ENCODE peak calls at places on chromosomes 13 and 19, in eight cellular contexts. I is GF-D8, S is skeletal muscle cell, Z is astrocyte of the spinal cord, E is HCT116, W is T-helper 9 cell, B is lower leg skin, R is body of pancreas. N is an unnamed sample.

GRCh38 chr13:85332595-85332994 is 466.6 kb downstream of the SLITRK6 start:
- DNase-seq in R (no peak), S (no peak), W (no peak), E (no peak), Z (no peak), B (no peak), I (no peak), N (no peak)

GRCh38 chr19:54674021-54674617 is 11.3 kb downstream of the LILRB4 start:
- DNase-seq in Z (no peak), R (no peak), S (no peak), W (no peak), B (no peak), I (no peak), E (peak), N (no peak)

GRCh38 chr13:80577285-80577684 is 236.4 kb upstream of the SPRY2 start:
- DNase-seq in B (no peak), E (no peak), S (no peak), Z (no peak), I (no peak), W (no peak), R (no peak), N (no peak)

GRCh38 chr19:16203256-16204004 is 5.7 kb downstream of the AP1M1 start:
- DNase-seq in Z (no peak), R (no peak), W (no peak), S (no peak), B (no peak), I (no peak), E (no peak), N (no peak)

GRCh38 chr13:73778242-73778864 is 355.9 kb downstream of the KLF12 start:
- DNase-seq in I (no peak), W (no peak), B (no peak), Z (no peak), R (no peak), S (no peak), E (no peak), N (no peak)

GRCh38 chr13:44932850-44933251 is 56.4 kb downstream of the NUFIP1 start:
- DNase-seq in Z (peak), B (no peak), W (no peak), S (no peak), R (no peak), I (no peak), E (no peak), N (no peak)

GRCh38 chr19:34573226-34573864 is 91.8 kb downstream of the WTIP start:
- DNase-seq in R (peak), E (no peak), I (no peak), Z (no peak), W (no peak), S (no peak), B (peak), N (no peak)

GRCh38 chr19:5993516-5994406 is 15.8 kb upstream of the RANBP3 start:
- DNase-seq in E (no peak), B (no peak), Z (no peak), I (no peak), W (no peak), S (no peak), R (no peak), N (no peak)

GRCh38 chr19:6138066-6138465 is 2.6 kb downstream of the ACSBG2 start:
- DNase-seq in S (no peak), R (no peak), I (no peak), E (no peak), Z (no peak), B (no peak), W (no peak), N (no peak)

GRCh38 chr13:46213242-46213641 is 1.5 kb downstream of the LRRC63 start:
- DNase-seq in W (no peak), E (no peak), S (no peak), B (no peak), R (no peak), Z (no peak), I (no peak), N (no peak)

GRCh38 chr19:49860716-49861100 is 6.7 kb downstream of the PNKP start:
- DNase-seq in R (no peak), E (no peak), W (no peak), I (no peak), S (no peak), B (no peak), Z (no peak), N (no peak)

GRCh38 chr19:58304748-58305064 is 471 bp upstream of the ERVK3-1 start:
- DNase-seq in B (no peak), I (no peak), W (no peak), Z (no peak), S (no peak), R (no peak), E (no peak), N (no peak)

GRCh38 chr13:49113526-49114286 is 106.4 kb upstream of the MLNR start:
- DNase-seq in Z (peak), I (no peak), R (no peak), E (no peak), S (peak), W (no peak), B (no peak), N (no peak)

GRCh38 chr19:11693505-11694499 is 44.9 kb downstream of the ZNF823 start:
- DNase-seq in B (no peak), E (peak), S (peak), Z (peak), I (peak), R (peak), W (no peak), N (no peak)

GRCh38 chr19:32471095-32471494 is 65.5 kb downstream of the DPY19L3 start:
- DNase-seq in W (no peak), I (no peak), E (no peak), B (no peak), Z (no peak), R (no peak), S (no peak), N (no peak)

GRCh38 chr13:39773833-39774232 is 118.4 kb downstream of the COG6 start:
- DNase-seq in R (no peak), E (no peak), I (no peak), S (peak), Z (peak), B (no peak), W (no peak), N (no peak)

GRCh38 chr13:97434417-97435296 is 688 bp downstream of the RAP2A start:
- DNase-seq in I (no peak), Z (peak), W (peak), R (peak), B (peak), E (no peak), S (no peak), N (peak)

GRCh38 chr13:101773062-101773461 is 320.6 kb downstream of the ITGBL1 start:
- DNase-seq in W (no peak), Z (no peak), R (no peak), B (no peak), I (no peak), S (no peak), E (no peak), N (no peak)

GRCh38 chr13:78194904-78195639 is 276.4 kb upstream of the EDNRB start:
- DNase-seq in W (no peak), Z (peak), B (no peak), R (no peak), E (no peak), I (no peak), S (peak), N (no peak)

N was measured in mucosa of gallbladder.